ENCODE peak calls at places on chromosomes 2 and 18, in nine cellular contexts. P is mucosa of descending colon; J is HFF-Myc; B is thoracic aorta; S is OCI-LY7; F is neural crest cell; R is CD8-positive, alpha-beta T cell; Z is WTC11; O is fibroblast of pulmonary artery. Q is an unnamed sample.

GRCh38 chr18:73790582-73790981 is 357.1 kb downstream of the FBXO15 start:
- DNase-seq in P (no peak), J (no peak), B (no peak), S (no peak), F (no peak), R (no peak), Z (no peak), O (no peak), Q (no peak)

GRCh38 chr2:35168351-35168750 is 1187.2 kb upstream of the CRIM1 start:
- DNase-seq in P (no peak), J (no peak), B (no peak), S (no peak), F (no peak), R (no peak), Z (no peak), O (no peak), Q (no peak)

GRCh38 chr18:52992041-52992440 is 652.0 kb downstream of the DCC start:
- DNase-seq in P (no peak), J (no peak), B (no peak), S (no peak), F (no peak), R (no peak), Z (peak; percentile 18), O (no peak), Q (no peak)

GRCh38 chr2:127721311-127721977 is 20.1 kb downstream of the SFT2D3 start:
- DNase-seq in P (no peak), J (no peak), B (no peak), S (no peak), F (no peak), R (no peak), Z (no peak), O (no peak), Q (no peak)

GRCh38 chr18:51654441-51655326 is 457.2 kb upstream of the MEX3C start:
- DNase-seq in P (no peak), J (no peak), B (no peak), S (no peak), F (no peak), R (no peak), Z (peak; percentile 75), O (no peak), Q (peak; percentile 27)

GRCh38 chr18:59792353-59792752 is 95.1 kb upstream of the CCBE1 start:
- DNase-seq in P (no peak), J (no peak), B (no peak), S (no peak), F (no peak), R (no peak), Z (no peak), O (no peak), Q (no peak)

GRCh38 chr2:62458206-62459035 is 47.6 kb downstream of the TMEM17 start:
- DNase-seq in P (no peak), J (no peak), B (no peak), S (no peak), F (no peak), R (no peak), Z (no peak), O (no peak), Q (no peak)

GRCh38 chr2:21023419-21024181 is 20.3 kb downstream of the APOB start:
- DNase-seq in P (no peak), J (no peak), B (no peak), S (no peak), F (no peak), R (no peak), Z (no peak), O (no peak), Q (no peak)

GRCh38 chr18:22826726-22827125 is 106.4 kb upstream of the RBBP8 start:
- DNase-seq in P (no peak), J (no peak), B (no peak), S (no peak), F (no peak), R (no peak), Z (no peak), O (peak; percentile 80), Q (no peak)

GRCh38 chr2:218618102-218618860 is 10.6 kb downstream of the PLCD4 start:
- DNase-seq in P (no peak), J (no peak), B (no peak), S (peak; percentile 23), F (no peak), R (no peak), Z (peak; percentile 22), O (no peak), Q (no peak)

GRCh38 chr2:98016908-98017700 is 21.4 kb upstream of the TMEM131 start:
- DNase-seq in P (no peak), J (no peak), B (no peak), S (no peak), F (no peak), R (no peak), Z (no peak), O (no peak), Q (no peak)

GRCh38 chr18:37412757-37413156 is 152.8 kb downstream of the CELF4 start:
- DNase-seq in P (no peak), J (no peak), B (no peak), S (no peak), F (no peak), R (no peak), Z (no peak), O (no peak), Q (no peak)

GRCh38 chr18:12085136-12085535 is 8.5 kb upstream of the ANKRD62 start:
- DNase-seq in P (no peak), J (no peak), B (no peak), S (no peak), F (no peak), R (no peak), Z (no peak), O (no peak), Q (no peak)

GRCh38 chr2:74690571-74690970 is 36.5 kb downstream of the SEMA4F start:
- DNase-seq in P (no peak), J (peak; percentile 44), B (no peak), S (peak; percentile 62), F (peak; percentile 41), R (no peak), Z (no peak), O (peak; percentile 82), Q (peak; percentile 77)

GRCh38 chr2:232927793-232928563 is 57.9 kb downstream of the SNORC start:
- DNase-seq in P (no peak), J (no peak), B (no peak), S (no peak), F (peak; percentile 16), R (no peak), Z (peak; percentile 43), O (no peak), Q (peak; percentile 75)

GRCh38 chr2:19646987-19647386 is 254.8 kb downstream of the TTC32 start:
- DNase-seq in P (no peak), J (no peak), B (no peak), S (no peak), F (no peak), R (no peak), Z (no peak), O (no peak), Q (no peak)

GRCh38 chr2:30030361-30030760 is 109.0 kb upstream of the ALK start:
- DNase-seq in P (no peak), J (no peak), B (no peak), S (no peak), F (no peak), R (no peak), Z (no peak), O (no peak), Q (no peak)

GRCh38 chr2:43133708-43134570 is 92.5 kb downstream of the ZFP36L2 start:
- DNase-seq in P (peak; percentile 88), J (no peak), B (no peak), S (peak; percentile 72), F (no peak), R (peak; percentile 69), Z (no peak), O (no peak), Q (no peak)

DNA sequence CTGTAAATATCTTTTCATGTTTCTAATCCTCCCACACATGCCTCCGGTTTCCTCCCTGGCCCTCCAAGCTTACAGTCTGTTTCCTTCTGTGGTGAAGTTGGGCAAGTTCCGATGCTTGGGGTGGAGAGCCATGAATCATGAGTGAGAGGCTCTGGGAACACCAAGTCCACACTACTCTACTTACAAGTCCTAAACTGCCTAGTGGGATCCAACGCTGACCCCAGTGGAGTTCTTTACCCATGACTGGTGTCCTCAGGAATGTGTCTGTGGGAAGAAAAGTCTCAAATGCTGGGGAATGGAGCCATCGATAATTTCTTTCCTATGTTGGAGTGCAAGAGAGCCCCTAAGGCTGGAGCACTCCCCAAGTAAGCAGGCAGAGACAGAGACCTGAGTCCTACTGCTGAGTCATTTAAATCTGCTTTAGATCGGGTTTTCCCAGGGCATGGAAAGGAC is 73.5 kb upstream of the KLF7 start:
- DNase-seq in P (no peak), J (peak; percentile 94), B (peak; percentile 77), S (no peak), F (no peak), R (no peak), Z (no peak), O (peak; percentile 100), Q (no peak)
- TF ChIP-seq CTCF in P (no peak), J (no peak), B (no peak), S (no peak), F (no peak), R (no peak), Z (no peak), O (no peak), Q (no peak)

GRCh38 chr2:84858123-84858522 is 22.8 kb downstream of the TRABD2A start:
- DNase-seq in P (no peak), J (no peak), B (no peak), S (peak; percentile 33), F (no peak), R (no peak), Z (peak; percentile 58), O (no peak), Q (no peak)
- TF ChIP-seq CTCF in P (no peak), J (peak; percentile 34), B (no peak), S (peak; percentile 77), F (no peak), R (peak; percentile 21), Z (no peak), O (no peak), Q (peak; percentile 30)

GRCh38 chr2:52632543-52632942 is 1135.1 kb upstream of the CHAC2 start:
- DNase-seq in P (no peak), J (no peak), B (no peak), S (no peak), F (no peak), R (no peak), Z (peak; percentile 35), O (no peak), Q (no peak)
- TF ChIP-seq CTCF in P (no peak), J (no peak), B (no peak), S (no peak), F (no peak), R (no peak), Z (no peak), O (no peak), Q (no peak)

GRCh38 chr2:230865766-230866703 is 1.3 kb downstream of the ITM2C start:
- DNase-seq in P (peak; percentile 94), J (no peak), B (no peak), S (no peak), F (no peak), R (no peak), Z (peak; percentile 50), O (peak; percentile 27), Q (no peak)
- TF ChIP-seq CTCF in P (peak; percentile 35), J (no peak), B (no peak), S (no peak), F (no peak), R (no peak), Z (no peak), O (peak; percentile 6), Q (no peak)

GRCh38 chr2:190328748-190329147 is 9.1 kb upstream of the HIBCH start:
- DNase-seq in P (no peak), J (no peak), B (no peak), S (no peak), F (no peak), R (no peak), Z (no peak), O (peak; percentile 49), Q (no peak)
- TF ChIP-seq CTCF in P (no peak), J (no peak), B (no peak), S (peak; percentile 21), F (peak; percentile 25), R (no peak), Z (no peak), O (peak; percentile 33), Q (no peak)

GRCh38 chr2:78994789-78995188 is 30.7 kb upstream of the REG3G start:
- DNase-seq in P (no peak), J (no peak), B (no peak), S (no peak), F (no peak), R (no peak), Z (no peak), O (no peak), Q (no peak)
- TF ChIP-seq CTCF in P (no peak), J (no peak), B (no peak), S (peak; percentile 45), F (no peak), R (no peak), Z (no peak), O (no peak), Q (no peak)